ENCODE peak calls at places on chromosomes 3 and 15, in four cellular contexts. One of them, this sample, is unnamed.

GRCh38 chr3:32781211-32781968 is 36.4 kb upstream of the TRIM71 start:
- DNase-seq in psoas muscle: peak; percentile 75
- DNase-seq in fibroblast of mammary gland: peak; percentile 65
- DNase-seq in GM06990: peak; percentile 90
- DNase-seq in this sample: peak; percentile 92

GRCh38 chr3:150371741-150372254 is 36.3 kb upstream of the TSC22D2 start:
- DNase-seq in psoas muscle: no peak
- DNase-seq in fibroblast of mammary gland: peak; percentile 98
- DNase-seq in GM06990: no peak
- DNase-seq in this sample: no peak

GRCh38 chr3:101813817-101814440 is 34.9 kb downstream of the NXPE3 start:
- DNase-seq in psoas muscle: no peak
- DNase-seq in fibroblast of mammary gland: peak; percentile 49
- DNase-seq in GM06990: no peak
- DNase-seq in this sample: peak; percentile 43

GRCh38 chr3:136994772-136995516 is 37.2 kb downstream of the IL20RB start:
- DNase-seq in psoas muscle: peak; percentile 81
- DNase-seq in fibroblast of mammary gland: peak; percentile 89
- DNase-seq in GM06990: no peak
- DNase-seq in this sample: no peak

GRCh38 chr3:197577366-197578074 is 21.8 kb upstream of the BDH1 start:
- DNase-seq in psoas muscle: no peak
- DNase-seq in fibroblast of mammary gland: no peak
- DNase-seq in GM06990: no peak
- DNase-seq in this sample: no peak

GRCh38 chr3:117962750-117963149 is 1071.9 kb downstream of the IGSF11 start:
- DNase-seq in psoas muscle: no peak
- DNase-seq in fibroblast of mammary gland: peak; percentile 39
- DNase-seq in GM06990: no peak
- DNase-seq in this sample: no peak

GRCh38 chr15:100614336-100614735 is 11.9 kb downstream of the ASB7 start:
- DNase-seq in psoas muscle: no peak
- DNase-seq in fibroblast of mammary gland: no peak
- DNase-seq in GM06990: no peak
- DNase-seq in this sample: no peak

GRCh38 chr15:72534522-72534921 is 60.4 kb downstream of the ARIH1 start:
- DNase-seq in psoas muscle: no peak
- DNase-seq in fibroblast of mammary gland: no peak
- DNase-seq in GM06990: no peak
- DNase-seq in this sample: peak; percentile 6

GRCh38 chr3:138817685-138818084 is 17.0 kb downstream of the PIK3CB start:
- DNase-seq in psoas muscle: no peak
- DNase-seq in fibroblast of mammary gland: no peak
- DNase-seq in GM06990: no peak
- DNase-seq in this sample: no peak

GRCh38 chr3:155404486-155404885 is 111.0 kb upstream of the STRIT1 start:
- DNase-seq in psoas muscle: no peak
- DNase-seq in fibroblast of mammary gland: no peak
- DNase-seq in GM06990: no peak
- DNase-seq in this sample: no peak

GRCh38 chr15:62907275-62907674 is 135.3 kb upstream of the TPM1 start:
- DNase-seq in psoas muscle: no peak
- DNase-seq in fibroblast of mammary gland: no peak
- DNase-seq in GM06990: no peak
- DNase-seq in this sample: no peak

GRCh38 chr15:62906627-62907026 is 135.9 kb upstream of the TPM1 start:
- DNase-seq in psoas muscle: no peak
- DNase-seq in fibroblast of mammary gland: no peak
- DNase-seq in GM06990: no peak
- DNase-seq in this sample: no peak

GRCh38 chr15:62912808-62913207 is 129.7 kb upstream of the TPM1 start:
- DNase-seq in psoas muscle: no peak
- DNase-seq in fibroblast of mammary gland: no peak
- DNase-seq in GM06990: no peak
- DNase-seq in this sample: no peak

GRCh38 chr15:62912282-62912681 is 130.3 kb upstream of the TPM1 start:
- DNase-seq in psoas muscle: no peak
- DNase-seq in fibroblast of mammary gland: no peak
- DNase-seq in GM06990: no peak
- DNase-seq in this sample: no peak

DNA sequence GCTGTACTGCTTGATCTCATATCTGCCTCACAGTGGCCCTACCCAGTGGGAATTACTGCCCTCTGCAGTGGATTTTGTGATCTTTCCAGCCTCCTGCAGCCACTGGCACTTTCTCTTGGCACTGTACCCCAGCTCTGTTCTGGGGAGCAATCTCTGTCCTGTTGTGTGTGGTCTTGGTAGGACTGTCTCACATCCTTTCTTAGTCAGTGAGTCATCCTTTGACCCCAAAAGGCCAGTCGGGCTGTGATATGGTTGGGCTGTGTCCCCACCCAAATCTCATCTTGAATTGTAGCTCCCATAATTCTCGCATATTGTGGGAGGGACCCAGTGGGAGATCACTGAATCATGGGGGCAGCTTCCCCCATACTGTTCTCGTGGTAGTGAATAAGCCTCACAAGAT is 133.3 kb upstream of the TPM1 start:
- DNase-seq in psoas muscle: no peak
- DNase-seq in fibroblast of mammary gland: no peak
- DNase-seq in GM06990: no peak
- DNase-seq in this sample: no peak
- TF ChIP-seq CTCF in psoas muscle: no peak
- TF ChIP-seq CTCF in fibroblast of mammary gland: no peak
- TF ChIP-seq CTCF in GM06990: no peak
- TF ChIP-seq CTCF in this sample: no peak

DNA sequence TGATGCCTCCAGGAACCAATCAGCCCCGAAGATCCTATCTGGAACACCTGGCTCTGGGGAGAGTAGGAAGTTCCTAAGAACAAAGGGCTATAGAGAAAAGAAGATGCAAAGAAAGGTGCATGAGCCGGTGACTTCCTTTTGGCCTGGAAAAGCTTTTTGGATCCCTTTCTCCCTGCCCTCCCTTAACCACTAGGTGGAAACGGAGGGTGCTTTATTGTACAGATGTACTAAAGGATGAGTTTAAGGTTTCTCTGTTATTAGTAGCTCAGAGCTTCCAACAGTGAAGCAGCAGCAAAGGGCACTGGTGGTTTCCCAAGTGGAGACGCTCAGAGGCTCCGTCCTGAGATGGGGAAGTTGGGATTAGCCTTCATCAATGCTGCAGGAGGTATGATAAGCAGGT is 6.0 kb upstream of the ADGRG7 start:
- DNase-seq in psoas muscle: no peak
- DNase-seq in fibroblast of mammary gland: peak; percentile 54
- DNase-seq in GM06990: no peak
- DNase-seq in this sample: peak; percentile 51
- TF ChIP-seq CTCF in psoas muscle: peak; percentile 9
- TF ChIP-seq CTCF in fibroblast of mammary gland: peak; percentile 74
- TF ChIP-seq CTCF in GM06990: peak; percentile 41
- TF ChIP-seq CTCF in this sample: peak; percentile 38

GRCh38 chr3:12875857-12876451 is 34.6 kb upstream of the RPL32 start:
- DNase-seq in psoas muscle: peak; percentile 47
- DNase-seq in fibroblast of mammary gland: peak; percentile 10
- DNase-seq in GM06990: no peak
- DNase-seq in this sample: peak; percentile 24
- TF ChIP-seq CTCF in psoas muscle: peak; percentile 32
- TF ChIP-seq CTCF in fibroblast of mammary gland: no peak
- TF ChIP-seq CTCF in GM06990: peak; percentile 39
- TF ChIP-seq CTCF in this sample: peak; percentile 11

DNA sequence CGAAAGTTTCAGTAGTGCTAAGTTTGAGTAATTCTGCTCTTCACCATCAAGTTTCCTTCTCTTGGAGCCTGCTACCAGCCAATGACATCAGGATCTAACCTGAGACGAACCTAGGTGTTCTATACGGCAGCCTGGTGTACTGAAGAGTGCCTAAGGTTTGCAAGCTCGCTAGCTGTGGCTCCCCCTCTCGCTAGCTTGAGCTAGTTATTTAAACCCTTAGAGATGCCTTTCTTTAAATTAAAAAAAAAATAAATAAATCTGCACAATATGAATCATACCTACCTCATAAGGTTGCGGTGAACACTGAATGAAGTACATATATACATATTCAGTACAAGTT is 1.4 kb upstream of the COL8A1 start:
- DNase-seq in psoas muscle: no peak
- DNase-seq in fibroblast of mammary gland: no peak
- DNase-seq in GM06990: no peak
- DNase-seq in this sample: no peak
- TF ChIP-seq CTCF in psoas muscle: no peak
- TF ChIP-seq CTCF in fibroblast of mammary gland: peak; percentile 30
- TF ChIP-seq CTCF in GM06990: no peak
- TF ChIP-seq CTCF in this sample: no peak

DNA sequence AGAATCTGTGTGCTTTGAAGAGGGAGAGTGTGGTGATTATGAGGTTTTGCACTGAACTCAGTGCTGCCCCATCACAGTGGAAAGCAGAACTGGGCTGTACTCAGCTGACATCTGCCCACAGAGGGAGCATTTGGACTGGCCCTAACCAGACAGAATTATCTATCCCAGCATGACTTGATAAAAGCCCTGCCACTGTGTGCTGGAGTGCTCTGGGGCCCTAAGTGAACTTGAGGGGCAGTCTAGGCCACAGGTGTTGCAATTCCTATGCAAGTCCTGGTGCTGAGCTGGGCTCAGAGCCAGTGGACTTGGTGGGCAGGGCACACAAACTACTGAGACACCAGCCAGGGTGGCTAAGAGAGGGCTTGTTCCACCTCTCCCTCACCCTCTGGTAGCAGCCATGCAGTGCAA is 269.2 kb upstream of the CTNNB1 start:
- DNase-seq in psoas muscle: no peak
- DNase-seq in fibroblast of mammary gland: peak; percentile 4
- DNase-seq in GM06990: no peak
- DNase-seq in this sample: peak; percentile 6
- TF ChIP-seq CTCF in psoas muscle: no peak
- TF ChIP-seq CTCF in fibroblast of mammary gland: peak; percentile 2
- TF ChIP-seq CTCF in GM06990: no peak
- TF ChIP-seq CTCF in this sample: no peak

This sample was measured in GM12865.